ENCODE peak calls at places on chromosomes 2 and 18, in five cellular contexts. One of them, this sample, is unnamed.

GRCh38 chr2:39128919-39129391 is 8.1 kb upstream of the SOS1 start:
- DNase-seq in lung: no peak
- DNase-seq in GM13976: no peak
- DNase-seq in fibroblast of lung: peak; percentile 35
- DNase-seq in GM13977: no peak
- DNase-seq in this sample: no peak

GRCh38 chr2:43131890-43132522 is 94.4 kb downstream of the ZFP36L2 start:
- DNase-seq in fibroblast of lung: no peak
- DNase-seq in lung: no peak
- DNase-seq in GM13976: peak; percentile 32
- DNase-seq in GM13977: no peak
- DNase-seq in this sample: no peak

GRCh38 chr2:119123359-119123758 is 35.2 kb downstream of the C1QL2 start:
- DNase-seq in fibroblast of lung: no peak
- DNase-seq in GM13976: no peak
- DNase-seq in GM13977: no peak
- DNase-seq in lung: no peak
- DNase-seq in this sample: no peak

GRCh38 chr2:181178823-181179412 is 198.5 kb downstream of the UBE2E3 start:
- DNase-seq in lung: no peak
- DNase-seq in GM13976: no peak
- DNase-seq in GM13977: no peak
- DNase-seq in fibroblast of lung: no peak
- DNase-seq in this sample: no peak

GRCh38 chr2:32274289-32274688 is 3.4 kb upstream of the YIPF4 start:
- DNase-seq in GM13976: no peak
- DNase-seq in GM13977: no peak
- DNase-seq in fibroblast of lung: no peak
- DNase-seq in lung: no peak
- DNase-seq in this sample: no peak

GRCh38 chr2:214100488-214100887 is 310.4 kb upstream of the VWC2L start:
- DNase-seq in GM13976: no peak
- DNase-seq in GM13977: no peak
- DNase-seq in fibroblast of lung: no peak
- DNase-seq in lung: no peak
- DNase-seq in this sample: no peak

GRCh38 chr18:27400001-27400400 is 214.9 kb upstream of the CHST9 start:
- DNase-seq in lung: no peak
- DNase-seq in fibroblast of lung: no peak
- DNase-seq in GM13976: no peak
- DNase-seq in GM13977: no peak
- DNase-seq in this sample: no peak

GRCh38 chr18:21831413-21831831 is 90.8 kb downstream of the MIB1 start:
- DNase-seq in lung: no peak
- DNase-seq in GM13977: no peak
- DNase-seq in GM13976: no peak
- DNase-seq in fibroblast of lung: peak; percentile 44
- DNase-seq in this sample: no peak

GRCh38 chr18:78506031-78506461 is 473.6 kb upstream of the SALL3 start:
- DNase-seq in GM13977: no peak
- DNase-seq in GM13976: no peak
- DNase-seq in fibroblast of lung: no peak
- DNase-seq in lung: no peak
- DNase-seq in this sample: no peak

GRCh38 chr2:45813003-45813601 is 161.6 kb downstream of the PRKCE start:
- DNase-seq in fibroblast of lung: peak; percentile 30
- DNase-seq in lung: no peak
- DNase-seq in GM13977: no peak
- DNase-seq in GM13976: no peak
- DNase-seq in this sample: no peak

GRCh38 chr2:196534533-196534932 is 105.0 kb upstream of the CCDC150 start:
- DNase-seq in GM13976: no peak
- DNase-seq in lung: no peak
- DNase-seq in GM13977: no peak
- DNase-seq in fibroblast of lung: no peak
- DNase-seq in this sample: no peak

GRCh38 chr2:31319391-31320175 is 85.6 kb downstream of the EHD3 start:
- DNase-seq in GM13976: no peak
- DNase-seq in GM13977: no peak
- DNase-seq in fibroblast of lung: peak; percentile 94
- DNase-seq in lung: no peak
- DNase-seq in this sample: peak; percentile 33

GRCh38 chr2:236763821-236764220 is 194.2 kb downstream of the ACKR3 start:
- DNase-seq in fibroblast of lung: no peak
- DNase-seq in lung: no peak
- DNase-seq in GM13977: no peak
- DNase-seq in GM13976: no peak
- DNase-seq in this sample: no peak

GRCh38 chr2:62084823-62085222 is 111.1 kb upstream of the B3GNT2 start:
- DNase-seq in GM13976: peak; percentile 35
- DNase-seq in lung: no peak
- DNase-seq in fibroblast of lung: no peak
- DNase-seq in GM13977: peak; percentile 31
- DNase-seq in this sample: peak; percentile 16

GRCh38 chr18:24535831-24536230 is 75.4 kb downstream of the HRH4 start:
- DNase-seq in GM13977: no peak
- DNase-seq in fibroblast of lung: no peak
- DNase-seq in lung: peak; percentile 1
- DNase-seq in GM13976: no peak
- DNase-seq in this sample: no peak

GRCh38 chr2:85914916-85915315 is 26.1 kb upstream of the ST3GAL5 start:
- DNase-seq in GM13976: no peak
- DNase-seq in lung: no peak
- DNase-seq in fibroblast of lung: no peak
- DNase-seq in GM13977: no peak
- DNase-seq in this sample: no peak

GRCh38 chr2:184814428-184814827 is 216.1 kb downstream of the ZNF804A start:
- DNase-seq in lung: no peak
- DNase-seq in GM13976: no peak
- DNase-seq in fibroblast of lung: no peak
- DNase-seq in GM13977: no peak
- DNase-seq in this sample: no peak

GRCh38 chr2:225274751-225275150 is 124.8 kb upstream of the NYAP2 start:
- DNase-seq in fibroblast of lung: peak; percentile 21
- DNase-seq in GM13977: no peak
- DNase-seq in lung: no peak
- DNase-seq in GM13976: no peak
- DNase-seq in this sample: no peak

GRCh38 chr2:8395718-8396117 is 286.1 kb upstream of the ID2 start:
- DNase-seq in GM13976: no peak
- DNase-seq in fibroblast of lung: no peak
- DNase-seq in lung: no peak
- DNase-seq in GM13977: no peak
- DNase-seq in this sample: no peak

GRCh38 chr2:204776781-204777559 is 231.7 kb downstream of the PARD3B start:
- DNase-seq in lung: no peak
- DNase-seq in fibroblast of lung: peak; percentile 82
- DNase-seq in GM13977: no peak
- DNase-seq in GM13976: no peak
- DNase-seq in this sample: no peak

GRCh38 chr2:207095963-207096362 is 69.8 kb downstream of the KLF7 start:
- DNase-seq in GM13976: no peak
- DNase-seq in lung: no peak
- DNase-seq in GM13977: no peak
- DNase-seq in fibroblast of lung: no peak
- DNase-seq in this sample: no peak

GRCh38 chr2:64157792-64158191 is 13.6 kb upstream of the PELI1 start:
- DNase-seq in fibroblast of lung: peak; percentile 75
- DNase-seq in GM13977: no peak
- DNase-seq in GM13976: no peak
- DNase-seq in lung: no peak
- DNase-seq in this sample: no peak

GRCh38 chr2:36650031-36650430 is 46.5 kb upstream of the VIT start:
- DNase-seq in fibroblast of lung: peak; percentile 69
- DNase-seq in GM13976: no peak
- DNase-seq in GM13977: peak; percentile 23
- DNase-seq in lung: peak; percentile 31
- DNase-seq in this sample: peak; percentile 31

GRCh38 chr2:38438536-38439225 is 61.6 kb upstream of the ATL2 start:
- DNase-seq in fibroblast of lung: no peak
- DNase-seq in GM13976: peak; percentile 61
- DNase-seq in lung: no peak
- DNase-seq in GM13977: peak; percentile 67
- DNase-seq in this sample: peak; percentile 59

GRCh38 chr2:205218056-205218455 is 464.2 kb upstream of the NRP2 start:
- DNase-seq in fibroblast of lung: peak; percentile 59
- DNase-seq in GM13976: no peak
- DNase-seq in GM13977: no peak
- DNase-seq in lung: no peak
- DNase-seq in this sample: no peak

GRCh38 chr2:182248362-182248761 is 178.5 kb downstream of the PDE1A start:
- DNase-seq in lung: no peak
- DNase-seq in GM13977: no peak
- DNase-seq in GM13976: no peak
- DNase-seq in fibroblast of lung: no peak
- DNase-seq in this sample: no peak

GRCh38 chr2:12116228-12116750 is 369.9 kb downstream of the LPIN1 start:
- DNase-seq in GM13977: peak; percentile 20
- DNase-seq in fibroblast of lung: no peak
- DNase-seq in lung: no peak
- DNase-seq in GM13976: no peak
- DNase-seq in this sample: no peak

GRCh38 chr2:113240150-113240914 is 38.4 kb downstream of the PAX8 start:
- DNase-seq in GM13976: no peak
- DNase-seq in GM13977: no peak
- DNase-seq in lung: peak; percentile 76
- DNase-seq in fibroblast of lung: peak; percentile 98
- DNase-seq in this sample: no peak

GRCh38 chr2:146677280-146677679 is 1167.5 kb upstream of the ACVR2A start:
- DNase-seq in GM13976: no peak
- DNase-seq in lung: no peak
- DNase-seq in fibroblast of lung: no peak
- DNase-seq in GM13977: no peak
- DNase-seq in this sample: no peak
- TF ChIP-seq CTCF in GM13976: no peak
- TF ChIP-seq CTCF in lung: no peak
- TF ChIP-seq CTCF in fibroblast of lung: peak; percentile 14
- TF ChIP-seq CTCF in GM13977: no peak
- TF ChIP-seq CTCF in this sample: no peak

GRCh38 chr2:149648282-149649030 is 60.9 kb upstream of the MMADHC start:
- DNase-seq in GM13976: no peak
- DNase-seq in fibroblast of lung: peak; percentile 97
- DNase-seq in GM13977: no peak
- DNase-seq in lung: peak; percentile 36
- DNase-seq in this sample: no peak
- TF ChIP-seq CTCF in GM13976: no peak
- TF ChIP-seq CTCF in fibroblast of lung: no peak
- TF ChIP-seq CTCF in GM13977: no peak
- TF ChIP-seq CTCF in lung: no peak
- TF ChIP-seq CTCF in this sample: no peak

GRCh38 chr18:37684590-37684989 is 119.0 kb upstream of the CELF4 start:
- DNase-seq in GM13976: no peak
- DNase-seq in GM13977: no peak
- DNase-seq in fibroblast of lung: no peak
- DNase-seq in lung: no peak
- DNase-seq in this sample: no peak
- TF ChIP-seq CTCF in GM13976: no peak
- TF ChIP-seq CTCF in GM13977: no peak
- TF ChIP-seq CTCF in fibroblast of lung: no peak
- TF ChIP-seq CTCF in lung: no peak
- TF ChIP-seq CTCF in this sample: no peak

GRCh38 chr2:233303252-233303651 is 4.4 kb upstream of the SAG start:
- DNase-seq in fibroblast of lung: no peak
- DNase-seq in GM13977: no peak
- DNase-seq in GM13976: no peak
- DNase-seq in lung: no peak
- DNase-seq in this sample: no peak
- TF ChIP-seq CTCF in fibroblast of lung: no peak
- TF ChIP-seq CTCF in GM13977: peak; percentile 5
- TF ChIP-seq CTCF in GM13976: no peak
- TF ChIP-seq CTCF in lung: no peak
- TF ChIP-seq CTCF in this sample: no peak

GRCh38 chr18:12278153-12278764 is 24.1 kb downstream of the CIDEA start:
- DNase-seq in lung: no peak
- DNase-seq in fibroblast of lung: peak; percentile 18
- DNase-seq in GM13977: no peak
- DNase-seq in GM13976: no peak
- DNase-seq in this sample: no peak
- TF ChIP-seq CTCF in lung: no peak
- TF ChIP-seq CTCF in fibroblast of lung: no peak
- TF ChIP-seq CTCF in GM13977: no peak
- TF ChIP-seq CTCF in GM13976: no peak
- TF ChIP-seq CTCF in this sample: no peak

GRCh38 chr2:222319576-222320440 is 21.0 kb upstream of the PAX3 start:
- DNase-seq in fibroblast of lung: no peak
- DNase-seq in lung: no peak
- DNase-seq in GM13976: peak; percentile 77
- DNase-seq in GM13977: peak; percentile 81
- DNase-seq in this sample: peak; percentile 86

GRCh38 chr2:222318712-222319575 is 20.1 kb upstream of the PAX3 start:
- DNase-seq in fibroblast of lung: no peak
- DNase-seq in GM13977: peak; percentile 77
- DNase-seq in GM13976: peak; percentile 77
- DNase-seq in lung: no peak
- DNase-seq in this sample: peak; percentile 89

GRCh38 chr2:222320441-222321395 is 21.9 kb upstream of the PAX3 start:
- DNase-seq in GM13977: peak; percentile 46
- DNase-seq in lung: no peak
- DNase-seq in fibroblast of lung: no peak
- DNase-seq in GM13976: peak; percentile 30
- DNase-seq in this sample: peak; percentile 3

GRCh38 chr2:222315443-222316121 is 16.8 kb upstream of the PAX3 start:
- DNase-seq in GM13977: peak; percentile 26
- DNase-seq in lung: no peak
- DNase-seq in fibroblast of lung: no peak
- DNase-seq in GM13976: no peak
- DNase-seq in this sample: peak; percentile 23

GRCh38 chr2:222318026-222318711 is 19.4 kb upstream of the PAX3 start:
- DNase-seq in GM13976: peak; percentile 80
- DNase-seq in GM13977: peak; percentile 82
- DNase-seq in lung: no peak
- DNase-seq in fibroblast of lung: peak; percentile 78
- DNase-seq in this sample: peak; percentile 84
- TF ChIP-seq CTCF in GM13976: peak; percentile 51
- TF ChIP-seq CTCF in GM13977: peak; percentile 63
- TF ChIP-seq CTCF in lung: no peak
- TF ChIP-seq CTCF in fibroblast of lung: peak; percentile 46
- TF ChIP-seq CTCF in this sample: peak; percentile 52

This sample was measured in GM20000.